ENCODE peak calls at places on chromosomes 1 and 21, in ten cellular contexts. P is T1000; I is globus pallidus; V is ovary; C is adipocyte; M is AG08396; E is fibroblast of lung; W is NCI-H2171 treated with DMSO at 0.1 percent for 48 hours; F is SK-N-DZ; J is activated CD4-positive, alpha-beta T cell treated with anti-CD3 and anti-CD28 coated beads, Interleukin-2, amount 10 ng/mL, durations not matched to agents 24 days and 14 days. X is an unnamed sample.

GRCh38 chr1:91501527-91501859 is 842 bp downstream of the CDC7 start:
- DNase-seq in M (peak), E (peak), I (no peak), C (peak), P (no peak), V (no peak), F (no peak), W (peak), J (no peak), X (peak)

GRCh38 chr1:20411196-20411980 is 74.6 kb downstream of the CAMK2N1 start:
- DNase-seq in C (peak), I (no peak), F (no peak), P (peak), E (peak), W (no peak), V (no peak), M (peak), J (no peak), X (peak)

GRCh38 chr21:42120056-42120903 is 49.2 kb downstream of the UMODL1 start:
- DNase-seq in F (no peak), I (no peak), C (no peak), J (no peak), M (no peak), W (peak), E (no peak), V (no peak), P (no peak), X (peak)

GRCh38 chr1:245687636-245688535 is 533.1 kb downstream of the KIF26B start:
- DNase-seq in J (no peak), F (peak), E (peak), P (no peak), M (peak), V (no peak), I (no peak), W (no peak), C (no peak), X (no peak)

GRCh38 chr1:22428672-22429071 is 23.0 kb upstream of the ZBTB40 start:
- DNase-seq in P (peak), M (peak), I (no peak), W (peak), C (peak), E (peak), V (no peak), J (peak), F (peak), X (peak)

GRCh38 chr21:36883532-36884486 is 82.7 kb downstream of the HLCS start:
- DNase-seq in M (no peak), V (no peak), C (no peak), J (no peak), P (peak), F (no peak), I (no peak), W (no peak), E (peak), X (no peak)

GRCh38 chr1:47175227-47175934 is 14.5 kb downstream of the PDZK1IP1 start:
- DNase-seq in F (peak), C (peak), M (peak), J (peak), V (no peak), I (peak), W (peak), E (peak), P (no peak), X (peak)

GRCh38 chr1:1361233-1361981 is 3.1 kb upstream of the MXRA8 start:
- DNase-seq in W (no peak), P (no peak), C (peak), J (no peak), F (no peak), I (no peak), V (peak), M (no peak), E (no peak), X (no peak)

GRCh38 chr1:34155851-34156250 is 9.2 kb downstream of the CSMD2 start:
- DNase-seq in W (no peak), I (no peak), F (no peak), C (no peak), E (peak), P (peak), V (no peak), M (no peak), J (no peak), X (no peak)

GRCh38 chr1:243267346-243268283 is 11.8 kb downstream of the SDCCAG8 start:
- DNase-seq in J (no peak), V (no peak), C (no peak), F (no peak), E (no peak), I (no peak), W (no peak), P (no peak), M (no peak), X (no peak)

GRCh38 chr21:14271053-14271452 is 55.1 kb downstream of the RBM11 start:
- DNase-seq in W (no peak), I (no peak), V (no peak), J (no peak), P (no peak), F (no peak), M (no peak), C (no peak), E (no peak), X (no peak)

GRCh38 chr1:46244656-46245371 is 2.7 kb upstream of the RAD54L start:
- DNase-seq in W (peak), V (no peak), C (peak), I (no peak), P (no peak), M (peak), E (peak), F (no peak), J (peak), X (peak)

GRCh38 chr1:177163844-177164379 is 600 bp downstream of the ASTN1 start:
- DNase-seq in C (no peak), V (no peak), W (no peak), F (peak), M (no peak), P (no peak), E (no peak), I (no peak), J (no peak), X (peak)

GRCh38 chr1:1306070-1306660 is 1.6 kb downstream of the ACAP3 start:
- DNase-seq in E (no peak), W (peak), F (peak), C (peak), P (no peak), V (no peak), J (peak), I (no peak), M (peak), X (peak)

GRCh38 chr1:181050922-181051321 is 17.1 kb downstream of the MR1 start:
- DNase-seq in F (no peak), W (no peak), C (no peak), M (no peak), V (no peak), E (no peak), P (no peak), I (no peak), J (no peak), X (no peak)

GRCh38 chr1:109917429-109918076 is 6.9 kb downstream of the CSF1 start:
- DNase-seq in E (no peak), J (no peak), I (no peak), P (no peak), C (no peak), V (no peak), W (no peak), F (no peak), M (peak), X (no peak)

GRCh38 chr1:94528271-94528670 is 13.3 kb downstream of the F3 start:
- DNase-seq in J (no peak), I (no peak), V (no peak), F (no peak), E (peak), P (no peak), C (no peak), M (no peak), W (peak), X (peak)

GRCh38 chr1:111656093-111657017 is 36.8 kb downstream of the RAP1A start:
- DNase-seq in M (peak), E (peak), I (peak), F (peak), P (no peak), W (peak), J (peak), C (peak), V (no peak), X (peak)

GRCh38 chr1:59360170-59360569 is 63.3 kb downstream of the FGGY start:
- DNase-seq in F (no peak), P (no peak), I (no peak), E (peak), J (no peak), W (no peak), M (peak), C (peak), V (no peak), X (no peak)

GRCh38 chr1:113252166-113252565 is 138.1 kb upstream of the MAGI3 start:
- DNase-seq in F (peak), M (no peak), P (no peak), W (no peak), C (no peak), J (no peak), E (no peak), V (no peak), I (no peak), X (no peak)

GRCh38 chr1:228215663-228216116 is 7.8 kb downstream of the OBSCN start:
- DNase-seq in P (no peak), W (no peak), E (no peak), C (no peak), I (no peak), V (no peak), M (no peak), J (no peak), F (no peak), X (no peak)

GRCh38 chr1:42168798-42169197 is 4.3 kb upstream of the GUCA2A start:
- DNase-seq in C (no peak), I (no peak), V (no peak), W (no peak), P (no peak), E (no peak), M (no peak), F (no peak), J (no peak), X (no peak)

GRCh38 chr21:15221799-15222386 is 157.1 kb upstream of the NRIP1 start:
- DNase-seq in E (peak), W (no peak), J (no peak), V (no peak), C (no peak), F (peak), P (no peak), I (no peak), M (no peak), X (no peak)

GRCh38 chr1:154608522-154609294 is 722 bp upstream of the ADAR start:
- DNase-seq in W (peak), P (no peak), I (peak), C (peak), M (peak), E (peak), F (peak), J (peak), V (peak), X (peak)

GRCh38 chr21:46002841-46003574 is 21.4 kb downstream of the COL6A1 start:
- DNase-seq in E (no peak), C (no peak), F (no peak), J (no peak), I (no peak), P (peak), W (no peak), M (no peak), V (peak), X (no peak)

GRCh38 chr1:94542088-94542671 is 621 bp upstream of the F3 start:
- DNase-seq in P (no peak), F (peak), C (peak), V (peak), J (no peak), E (peak), M (peak), W (no peak), I (peak), X (no peak)

X was measured in cerebellar cortex.